ENCODE peak calls at places on chromosomes 16 and 17, in seven cellular contexts. One of them, this sample, is unnamed.

GRCh38 chr17:17493249-17493985 is 2.8 kb downstream of the RASD1 start:
- DNase-seq in activated naive CD8-positive, alpha-beta T cell treated with anti-CD3 and anti-CD28 coated beads, Interleukin-2, amount 50 U/mL, for 24 hours: no peak
- DNase-seq in PC-9: no peak
- DNase-seq in memory B cell: no peak
- DNase-seq in EL: no peak
- DNase-seq in HAP-1: peak
- DNase-seq in neural progenitor cell: peak
- DNase-seq in this sample: peak

GRCh38 chr17:33981713-33982601 is 273.1 kb upstream of the CCL2 start:
- DNase-seq in activated naive CD8-positive, alpha-beta T cell treated with anti-CD3 and anti-CD28 coated beads, Interleukin-2, amount 50 U/mL, for 24 hours: no peak
- DNase-seq in PC-9: no peak
- DNase-seq in memory B cell: no peak
- DNase-seq in EL: no peak
- DNase-seq in HAP-1: no peak
- DNase-seq in neural progenitor cell: no peak
- DNase-seq in this sample: no peak

GRCh38 chr17:40134184-40134583 is 6.2 kb upstream of the CASC3 start:
- DNase-seq in activated naive CD8-positive, alpha-beta T cell treated with anti-CD3 and anti-CD28 coated beads, Interleukin-2, amount 50 U/mL, for 24 hours: no peak
- DNase-seq in PC-9: no peak
- DNase-seq in memory B cell: no peak
- DNase-seq in EL: no peak
- DNase-seq in HAP-1: no peak
- DNase-seq in neural progenitor cell: no peak
- DNase-seq in this sample: no peak

GRCh38 chr16:67406628-67407027 is 9.6 kb downstream of the ZDHHC1 start:
- DNase-seq in activated naive CD8-positive, alpha-beta T cell treated with anti-CD3 and anti-CD28 coated beads, Interleukin-2, amount 50 U/mL, for 24 hours: no peak
- DNase-seq in PC-9: no peak
- DNase-seq in memory B cell: no peak
- DNase-seq in EL: peak
- DNase-seq in HAP-1: no peak
- DNase-seq in neural progenitor cell: no peak
- DNase-seq in this sample: peak

GRCh38 chr16:76335187-76335974 is 58.2 kb downstream of the CNTNAP4 start:
- DNase-seq in activated naive CD8-positive, alpha-beta T cell treated with anti-CD3 and anti-CD28 coated beads, Interleukin-2, amount 50 U/mL, for 24 hours: no peak
- DNase-seq in PC-9: no peak
- DNase-seq in memory B cell: no peak
- DNase-seq in EL: no peak
- DNase-seq in HAP-1: no peak
- DNase-seq in neural progenitor cell: peak
- DNase-seq in this sample: peak

GRCh38 chr16:19505600-19506303 is 16.1 kb downstream of the GDE1 start:
- DNase-seq in activated naive CD8-positive, alpha-beta T cell treated with anti-CD3 and anti-CD28 coated beads, Interleukin-2, amount 50 U/mL, for 24 hours: no peak
- DNase-seq in PC-9: peak
- DNase-seq in memory B cell: no peak
- DNase-seq in EL: no peak
- DNase-seq in HAP-1: no peak
- DNase-seq in neural progenitor cell: no peak
- DNase-seq in this sample: no peak

GRCh38 chr17:9907883-9908648 is 3.0 kb upstream of the RCVRN start:
- DNase-seq in activated naive CD8-positive, alpha-beta T cell treated with anti-CD3 and anti-CD28 coated beads, Interleukin-2, amount 50 U/mL, for 24 hours: no peak
- DNase-seq in PC-9: no peak
- DNase-seq in memory B cell: no peak
- DNase-seq in EL: no peak
- DNase-seq in HAP-1: no peak
- DNase-seq in neural progenitor cell: no peak
- DNase-seq in this sample: peak

GRCh38 chr17:39643271-39643670 is 6.3 kb downstream of the STARD3 start:
- DNase-seq in activated naive CD8-positive, alpha-beta T cell treated with anti-CD3 and anti-CD28 coated beads, Interleukin-2, amount 50 U/mL, for 24 hours: no peak
- DNase-seq in PC-9: no peak
- DNase-seq in memory B cell: no peak
- DNase-seq in EL: peak
- DNase-seq in HAP-1: no peak
- DNase-seq in neural progenitor cell: no peak
- DNase-seq in this sample: no peak

GRCh38 chr16:2339521-2340484 is 725 bp downstream of the ABCA3 start:
- DNase-seq in activated naive CD8-positive, alpha-beta T cell treated with anti-CD3 and anti-CD28 coated beads, Interleukin-2, amount 50 U/mL, for 24 hours: peak
- DNase-seq in PC-9: peak
- DNase-seq in memory B cell: peak
- DNase-seq in EL: peak
- DNase-seq in HAP-1: peak
- DNase-seq in neural progenitor cell: peak
- DNase-seq in this sample: peak

GRCh38 chr17:13597723-13598347 is 3.9 kb downstream of the HS3ST3A1 start:
- DNase-seq in activated naive CD8-positive, alpha-beta T cell treated with anti-CD3 and anti-CD28 coated beads, Interleukin-2, amount 50 U/mL, for 24 hours: peak
- DNase-seq in PC-9: peak
- DNase-seq in memory B cell: peak
- DNase-seq in EL: peak
- DNase-seq in HAP-1: peak
- DNase-seq in neural progenitor cell: peak
- DNase-seq in this sample: peak

GRCh38 chr17:80903041-80903611 is 88.5 kb upstream of the CHMP6 start:
- DNase-seq in activated naive CD8-positive, alpha-beta T cell treated with anti-CD3 and anti-CD28 coated beads, Interleukin-2, amount 50 U/mL, for 24 hours: no peak
- DNase-seq in PC-9: no peak
- DNase-seq in memory B cell: no peak
- DNase-seq in EL: no peak
- DNase-seq in HAP-1: no peak
- DNase-seq in neural progenitor cell: no peak
- DNase-seq in this sample: no peak

GRCh38 chr17:51371732-51372151 is 111.4 kb downstream of the UTP18 start:
- DNase-seq in activated naive CD8-positive, alpha-beta T cell treated with anti-CD3 and anti-CD28 coated beads, Interleukin-2, amount 50 U/mL, for 24 hours: peak
- DNase-seq in PC-9: peak
- DNase-seq in memory B cell: no peak
- DNase-seq in EL: peak
- DNase-seq in HAP-1: peak
- DNase-seq in neural progenitor cell: peak
- DNase-seq in this sample: peak

GRCh38 chr17:82287849-82288601 is 14.5 kb upstream of the CSNK1D start:
- DNase-seq in activated naive CD8-positive, alpha-beta T cell treated with anti-CD3 and anti-CD28 coated beads, Interleukin-2, amount 50 U/mL, for 24 hours: no peak
- DNase-seq in PC-9: peak
- DNase-seq in memory B cell: no peak
- DNase-seq in EL: peak
- DNase-seq in HAP-1: peak
- DNase-seq in neural progenitor cell: no peak
- DNase-seq in this sample: no peak

GRCh38 chr16:52561910-52562741 is 15.2 kb upstream of the TOX3 start:
- DNase-seq in activated naive CD8-positive, alpha-beta T cell treated with anti-CD3 and anti-CD28 coated beads, Interleukin-2, amount 50 U/mL, for 24 hours: no peak
- DNase-seq in PC-9: no peak
- DNase-seq in memory B cell: no peak
- DNase-seq in EL: no peak
- DNase-seq in HAP-1: no peak
- DNase-seq in neural progenitor cell: no peak
- DNase-seq in this sample: no peak

GRCh38 chr16:9919460-9919859 is 262.8 kb downstream of the GRIN2A start:
- DNase-seq in activated naive CD8-positive, alpha-beta T cell treated with anti-CD3 and anti-CD28 coated beads, Interleukin-2, amount 50 U/mL, for 24 hours: no peak
- DNase-seq in PC-9: no peak
- DNase-seq in memory B cell: no peak
- DNase-seq in EL: no peak
- DNase-seq in HAP-1: no peak
- DNase-seq in neural progenitor cell: no peak
- DNase-seq in this sample: no peak